ENCODE peak calls at places on chromosome 20, in four cellular contexts. P is H1, I is K562, A is GM12878. B is an unnamed sample.

GRCh38 chr20:55561259-55561658 is 444.1 kb downstream of the CBLN4 start:
- DNase-seq in P (no peak), I (no peak), A (no peak), B (no peak)

GRCh38 chr20:47973519-47974233 is 188.4 kb upstream of the SULF2 start:
- DNase-seq in P (peak), I (no peak), A (no peak), B (peak)

GRCh38 chr20:63789836-63790571 is 41.1 kb downstream of the ZBTB46 start:
- DNase-seq in P (no peak), I (no peak), A (no peak), B (no peak)

GRCh38 chr20:44888226-44889103 is 3.0 kb downstream of the YWHAB start:
- DNase-seq in P (no peak), I (no peak), A (no peak), B (peak)

GRCh38 chr20:49573900-49574416 is 6.0 kb upstream of the PTGIS start:
- DNase-seq in P (no peak), I (no peak), A (no peak), B (no peak)

GRCh38 chr20:48197034-48197433 is 411.8 kb upstream of the SULF2 start:
- DNase-seq in P (no peak), I (no peak), A (no peak), B (no peak)

GRCh38 chr20:57620274-57620990 is at the start of gene ZBP1:
- DNase-seq in P (no peak), I (no peak), A (peak), B (no peak)

GRCh38 chr20:49615401-49616153 is 47.6 kb upstream of the PTGIS start:
- DNase-seq in P (no peak), I (no peak), A (no peak), B (peak)

GRCh38 chr20:4925842-4926530 is 75.3 kb downstream of the SLC23A2 start:
- DNase-seq in P (no peak), I (no peak), A (no peak), B (no peak)

GRCh38 chr20:62674370-62674769 is 32.1 kb downstream of the SLCO4A1 start:
- DNase-seq in P (no peak), I (no peak), A (no peak), B (no peak)

GRCh38 chr20:13426870-13427269 is 205.8 kb downstream of the ISM1 start:
- DNase-seq in P (no peak), I (no peak), A (no peak), B (no peak)

GRCh38 chr20:31559704-31560093 is 45.4 kb upstream of the ID1 start:
- DNase-seq in P (no peak), I (peak), A (no peak), B (no peak)

GRCh38 chr20:63253438-63254236 is 626 bp downstream of the NKAIN4 start:
- DNase-seq in P (no peak), I (no peak), A (no peak), B (no peak)

GRCh38 chr20:24736131-24736843 is 212.8 kb upstream of the CST7 start:
- DNase-seq in P (no peak), I (no peak), A (no peak), B (no peak)
- TF ChIP-seq JUND in P (no peak), I (no peak), A (no peak), B (no peak)

GRCh38 chr20:8132632-8133587 is 844 bp downstream of the PLCB1 start:
- DNase-seq in P (no peak), I (no peak), A (no peak), B (no peak)
- TF ChIP-seq CBX5 in P (no peak), I (no peak), A (no peak), B (no peak)

GRCh38 chr20:37529214-37529967 is 1.7 kb upstream of the BLCAP start:
- DNase-seq in P (no peak), I (peak), A (no peak), B (peak)
- TF ChIP-seq JUND in P (no peak), I (no peak), A (no peak), B (no peak)

DNA sequence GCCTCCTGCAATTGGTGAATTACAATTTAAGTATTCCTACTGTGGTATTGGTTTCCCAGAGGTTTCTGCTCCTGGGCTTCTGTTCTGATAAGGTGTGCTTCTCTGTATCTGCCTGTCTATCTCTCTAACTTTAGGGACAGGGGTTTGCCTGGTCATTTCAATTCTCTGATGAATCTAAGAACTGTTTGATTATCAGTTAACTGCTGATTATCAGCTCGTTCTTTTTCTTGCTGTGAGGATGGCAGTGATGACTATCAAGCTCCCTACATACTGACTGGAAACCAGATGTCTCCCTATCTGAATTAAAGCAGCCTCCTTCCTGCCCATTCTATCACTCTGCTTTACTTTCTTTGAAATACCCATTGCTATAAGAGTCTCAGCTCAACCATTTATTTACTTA is 120.5 kb downstream of the INSM1 start:
- DNase-seq in P (no peak), I (no peak), A (no peak), B (no peak)
- TF ChIP-seq CBX5 in P (no peak), I (no peak), A (no peak), B (no peak)

GRCh38 chr20:15642676-15643075 is 930.6 kb downstream of the KIF16B start:
- DNase-seq in P (no peak), I (no peak), A (no peak), B (no peak)
- TF ChIP-seq JUND in P (no peak), I (no peak), A (no peak), B (no peak)

GRCh38 chr20:41222299-41222698 is 85.0 kb downstream of the PLCG1 start:
- DNase-seq in P (no peak), I (no peak), A (no peak), B (no peak)
- TF ChIP-seq CBX5 in P (no peak), I (no peak), A (no peak), B (no peak)

GRCh38 chr20:18466894-18467678 is at the start of the genes DZANK1 and POLR3F:
- DNase-seq in P (peak), I (peak), A (peak), B (peak)

GRCh38 chr20:18466574-18466893 is 296 bp downstream of the DZANK1 start:
- DNase-seq in P (no peak), I (no peak), A (no peak), B (no peak)

GRCh38 chr20:18465536-18466200 is 1.2 kb downstream of the DZANK1 start:
- DNase-seq in P (no peak), I (peak), A (peak), B (no peak)
- TF ChIP-seq JUND in P (no peak), I (no peak), A (no peak), B (no peak)

GRCh38 chr20:3871549-3872265 is 17.5 kb upstream of the PANK2 start:
- DNase-seq in P (no peak), I (no peak), A (no peak), B (peak)

GRCh38 chr20:3876676-3877075 is 12.5 kb upstream of the PANK2 start:
- DNase-seq in P (no peak), I (no peak), A (no peak), B (no peak)

GRCh38 chr20:3873507-3873906 is 15.7 kb upstream of the PANK2 start:
- DNase-seq in P (no peak), I (no peak), A (no peak), B (no peak)

GRCh38 chr20:3875378-3875974 is 13.7 kb upstream of the PANK2 start:
- DNase-seq in P (no peak), I (no peak), A (no peak), B (no peak)

DNA sequence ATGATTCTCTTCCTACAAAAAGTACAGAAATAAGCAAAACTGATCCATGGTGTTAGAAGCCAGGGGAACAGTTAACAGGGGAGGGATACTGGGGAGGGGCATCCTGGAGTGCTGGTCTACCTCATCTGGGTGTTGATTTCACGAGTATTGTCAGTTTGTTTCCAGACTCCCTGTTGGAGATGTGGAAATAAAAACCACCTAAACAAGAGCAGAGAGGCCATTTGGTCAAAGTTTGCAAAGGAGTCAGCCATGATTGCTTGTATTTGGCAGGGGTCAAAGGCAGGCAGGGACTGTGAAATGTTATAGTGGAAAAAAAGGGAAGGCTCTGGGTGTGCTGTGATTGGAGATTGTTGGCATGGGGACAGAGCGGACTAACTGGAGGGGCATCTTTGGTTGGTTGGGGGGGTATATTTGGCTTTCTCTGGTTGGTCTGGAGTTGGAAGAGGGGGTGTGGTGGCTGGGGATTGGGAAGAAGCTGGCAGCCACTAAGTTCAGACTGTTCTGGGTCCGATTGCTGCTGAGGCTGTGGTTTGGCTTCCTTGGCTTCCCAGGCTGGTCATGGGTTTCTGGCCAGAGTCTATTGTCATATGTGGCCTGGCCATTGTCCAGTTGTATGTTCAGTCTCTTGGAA is 14.9 kb upstream of the PANK2 start:
- DNase-seq in P (no peak), I (no peak), A (no peak), B (no peak)
- TF ChIP-seq CBX5 in P (no peak), I (no peak), A (no peak), B (no peak)

GRCh38 chr20:51125774-51126173 is 102.9 kb upstream of the KCNG1 start:
- DNase-seq in P (no peak), I (no peak), A (no peak), B (no peak)

GRCh38 chr20:51129201-51129671 is 106.3 kb upstream of the KCNG1 start:
- DNase-seq in P (no peak), I (no peak), A (no peak), B (no peak)

GRCh38 chr20:51126337-51126736 is 103.4 kb upstream of the KCNG1 start:
- DNase-seq in P (no peak), I (no peak), A (no peak), B (no peak)

GRCh38 chr20:51127713-51128112 is 104.8 kb upstream of the KCNG1 start:
- DNase-seq in P (no peak), I (no peak), A (no peak), B (no peak)

DNA sequence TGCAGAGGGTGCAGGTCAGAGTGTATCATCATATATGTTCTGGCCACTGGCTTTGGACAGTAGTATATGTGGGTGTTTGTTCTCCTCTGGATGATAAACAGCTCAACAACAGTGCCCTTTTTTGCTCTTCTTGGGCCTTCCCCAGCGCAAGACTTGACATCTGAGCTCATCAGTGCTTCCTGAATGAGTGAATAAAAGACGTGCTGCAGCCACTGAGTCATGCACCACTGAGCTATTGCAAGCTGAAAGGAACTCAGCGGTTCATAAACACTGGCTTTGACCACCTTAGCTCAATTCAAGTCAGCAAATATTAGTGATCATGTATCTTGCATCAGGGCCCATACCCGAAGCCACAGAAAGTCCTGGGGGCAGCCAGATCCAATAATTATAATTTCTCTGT is 105.3 kb upstream of the KCNG1 start:
- DNase-seq in P (no peak), I (no peak), A (no peak), B (no peak)
- TF ChIP-seq JUND in P (no peak), I (no peak), A (no peak), B (no peak)